ENCODE peak calls at places on chromosomes 1 and 21, in nine cellular contexts. One of them, this sample, is unnamed. For H3K27me3, the result is how much of the 10 kb centered on the place peaks cover.

GRCh38 chr21:26140185-26140584 is 30.4 kb downstream of the APP start:
- DNase-seq in GM23248: peak
- DNase-seq in fibroblast of lung: peak
- DNase-seq in neural progenitor cell: no peak
- DNase-seq in CD4-positive, CD25-positive, alpha-beta regulatory T cell: no peak
- DNase-seq in CD8-positive, alpha-beta T cell: no peak
- DNase-seq in left lung: no peak
- DNase-seq in hepatocyte: peak
- DNase-seq in IMR-90: peak
- DNase-seq in this sample: no peak

GRCh38 chr1:153365696-153366095 is 8.0 kb downstream of the S100A9 start:
- DNase-seq in GM23248: no peak
- DNase-seq in fibroblast of lung: no peak
- DNase-seq in neural progenitor cell: no peak
- DNase-seq in CD4-positive, CD25-positive, alpha-beta regulatory T cell: no peak
- DNase-seq in CD8-positive, alpha-beta T cell: no peak
- DNase-seq in left lung: no peak
- DNase-seq in hepatocyte: no peak
- DNase-seq in IMR-90: no peak
- DNase-seq in this sample: peak

GRCh38 chr21:35395728-35396127 is 346.6 kb upstream of the RUNX1 start:
- DNase-seq in GM23248: peak
- DNase-seq in fibroblast of lung: peak
- DNase-seq in neural progenitor cell: no peak
- DNase-seq in CD4-positive, CD25-positive, alpha-beta regulatory T cell: no peak
- DNase-seq in CD8-positive, alpha-beta T cell: no peak
- DNase-seq in left lung: no peak
- DNase-seq in hepatocyte: no peak
- DNase-seq in IMR-90: peak
- DNase-seq in this sample: no peak

GRCh38 chr21:16589499-16589898 is 859.7 kb downstream of the USP25 start:
- DNase-seq in GM23248: no peak
- DNase-seq in fibroblast of lung: no peak
- DNase-seq in neural progenitor cell: no peak
- DNase-seq in CD4-positive, CD25-positive, alpha-beta regulatory T cell: no peak
- DNase-seq in CD8-positive, alpha-beta T cell: no peak
- DNase-seq in left lung: no peak
- DNase-seq in hepatocyte: no peak
- DNase-seq in IMR-90: no peak
- DNase-seq in this sample: no peak

GRCh38 chr21:25558123-25558522 is 49.2 kb downstream of the MRPL39 start:
- DNase-seq in GM23248: no peak
- DNase-seq in fibroblast of lung: no peak
- DNase-seq in neural progenitor cell: no peak
- DNase-seq in CD4-positive, CD25-positive, alpha-beta regulatory T cell: no peak
- DNase-seq in CD8-positive, alpha-beta T cell: no peak
- DNase-seq in left lung: no peak
- DNase-seq in hepatocyte: no peak
- DNase-seq in IMR-90: no peak
- DNase-seq in this sample: no peak

GRCh38 chr1:159941139-159941866 is 4.1 kb downstream of the IGSF9 start:
- DNase-seq in GM23248: no peak
- DNase-seq in fibroblast of lung: no peak
- DNase-seq in neural progenitor cell: peak
- DNase-seq in CD4-positive, CD25-positive, alpha-beta regulatory T cell: no peak
- DNase-seq in CD8-positive, alpha-beta T cell: no peak
- DNase-seq in left lung: no peak
- DNase-seq in hepatocyte: no peak
- DNase-seq in IMR-90: no peak
- DNase-seq in this sample: peak

GRCh38 chr1:60984066-60984799 is 98.1 kb upstream of the NFIA start:
- DNase-seq in GM23248: peak
- DNase-seq in fibroblast of lung: peak
- DNase-seq in neural progenitor cell: no peak
- DNase-seq in CD4-positive, CD25-positive, alpha-beta regulatory T cell: no peak
- DNase-seq in CD8-positive, alpha-beta T cell: no peak
- DNase-seq in left lung: no peak
- DNase-seq in hepatocyte: no peak
- DNase-seq in IMR-90: peak
- DNase-seq in this sample: no peak

GRCh38 chr1:219847215-219847855 is 81.0 kb downstream of the SLC30A10 start:
- DNase-seq in GM23248: peak
- DNase-seq in fibroblast of lung: no peak
- DNase-seq in neural progenitor cell: no peak
- DNase-seq in CD4-positive, CD25-positive, alpha-beta regulatory T cell: no peak
- DNase-seq in CD8-positive, alpha-beta T cell: no peak
- DNase-seq in left lung: no peak
- DNase-seq in hepatocyte: peak
- DNase-seq in IMR-90: no peak
- DNase-seq in this sample: no peak

GRCh38 chr1:22273686-22274681 is 131.1 kb upstream of the WNT4 start:
- DNase-seq in GM23248: peak
- DNase-seq in fibroblast of lung: peak
- DNase-seq in neural progenitor cell: no peak
- DNase-seq in CD4-positive, CD25-positive, alpha-beta regulatory T cell: no peak
- DNase-seq in CD8-positive, alpha-beta T cell: no peak
- DNase-seq in left lung: no peak
- DNase-seq in hepatocyte: no peak
- DNase-seq in IMR-90: peak
- DNase-seq in this sample: no peak

GRCh38 chr1:56129837-56130236 is 449.5 kb downstream of the PLPP3 start:
- DNase-seq in GM23248: no peak
- DNase-seq in fibroblast of lung: no peak
- DNase-seq in neural progenitor cell: no peak
- DNase-seq in CD4-positive, CD25-positive, alpha-beta regulatory T cell: no peak
- DNase-seq in CD8-positive, alpha-beta T cell: no peak
- DNase-seq in left lung: no peak
- DNase-seq in hepatocyte: no peak
- DNase-seq in IMR-90: no peak
- DNase-seq in this sample: no peak

GRCh38 chr1:157770442-157771043 is 6.4 kb downstream of the FCRL2 start:
- DNase-seq in GM23248: peak
- DNase-seq in fibroblast of lung: no peak
- DNase-seq in neural progenitor cell: peak
- DNase-seq in CD4-positive, CD25-positive, alpha-beta regulatory T cell: no peak
- DNase-seq in CD8-positive, alpha-beta T cell: no peak
- DNase-seq in left lung: no peak
- DNase-seq in hepatocyte: no peak
- DNase-seq in IMR-90: peak
- DNase-seq in this sample: peak

GRCh38 chr1:24596401-24596880 is 40.6 kb downstream of the NCMAP start:
- DNase-seq in GM23248: no peak
- DNase-seq in fibroblast of lung: no peak
- DNase-seq in neural progenitor cell: no peak
- DNase-seq in CD4-positive, CD25-positive, alpha-beta regulatory T cell: no peak
- DNase-seq in CD8-positive, alpha-beta T cell: no peak
- DNase-seq in left lung: no peak
- DNase-seq in hepatocyte: no peak
- DNase-seq in IMR-90: no peak
- DNase-seq in this sample: no peak

GRCh38 chr1:27615346-27616004 is 11.5 kb upstream of the AHDC1 start:
- DNase-seq in GM23248: no peak
- DNase-seq in fibroblast of lung: no peak
- DNase-seq in neural progenitor cell: no peak
- DNase-seq in CD4-positive, CD25-positive, alpha-beta regulatory T cell: no peak
- DNase-seq in CD8-positive, alpha-beta T cell: no peak
- DNase-seq in left lung: peak
- DNase-seq in hepatocyte: no peak
- DNase-seq in IMR-90: no peak
- DNase-seq in this sample: peak

GRCh38 chr21:20811702-20812101 is 186.5 kb upstream of the NCAM2 start:
- DNase-seq in GM23248: no peak
- DNase-seq in fibroblast of lung: no peak
- DNase-seq in neural progenitor cell: no peak
- DNase-seq in CD4-positive, CD25-positive, alpha-beta regulatory T cell: no peak
- DNase-seq in CD8-positive, alpha-beta T cell: no peak
- DNase-seq in left lung: no peak
- DNase-seq in hepatocyte: no peak
- DNase-seq in IMR-90: no peak
- DNase-seq in this sample: no peak

GRCh38 chr1:226100436-226101347 is 38.2 kb downstream of the H3-3A start:
- DNase-seq in GM23248: peak
- DNase-seq in fibroblast of lung: peak
- DNase-seq in neural progenitor cell: peak
- DNase-seq in CD4-positive, CD25-positive, alpha-beta regulatory T cell: peak
- DNase-seq in CD8-positive, alpha-beta T cell: peak
- DNase-seq in left lung: peak
- DNase-seq in hepatocyte: peak
- DNase-seq in IMR-90: peak
- DNase-seq in this sample: peak

GRCh38 chr1:241787691-241788090 is 60.3 kb upstream of the EXO1 start:
- DNase-seq in GM23248: no peak
- DNase-seq in fibroblast of lung: no peak
- DNase-seq in neural progenitor cell: no peak
- DNase-seq in CD4-positive, CD25-positive, alpha-beta regulatory T cell: no peak
- DNase-seq in CD8-positive, alpha-beta T cell: no peak
- DNase-seq in left lung: no peak
- DNase-seq in hepatocyte: no peak
- DNase-seq in IMR-90: no peak
- DNase-seq in this sample: no peak

GRCh38 chr1:200294241-200294640 is 115.6 kb downstream of the ZNF281 start:
- DNase-seq in GM23248: no peak
- DNase-seq in fibroblast of lung: no peak
- DNase-seq in neural progenitor cell: no peak
- DNase-seq in CD4-positive, CD25-positive, alpha-beta regulatory T cell: no peak
- DNase-seq in CD8-positive, alpha-beta T cell: no peak
- DNase-seq in left lung: no peak
- DNase-seq in hepatocyte: no peak
- DNase-seq in IMR-90: no peak
- DNase-seq in this sample: no peak

GRCh38 chr1:220889333-220889732 is 10.1 kb downstream of the HLX start:
- DNase-seq in GM23248: no peak
- DNase-seq in fibroblast of lung: no peak
- DNase-seq in neural progenitor cell: no peak
- DNase-seq in CD4-positive, CD25-positive, alpha-beta regulatory T cell: no peak
- DNase-seq in CD8-positive, alpha-beta T cell: no peak
- DNase-seq in left lung: no peak
- DNase-seq in hepatocyte: no peak
- DNase-seq in IMR-90: no peak
- DNase-seq in this sample: no peak
- H3K27me3 ChIP-seq in GM23248: under half
- H3K27me3 ChIP-seq in fibroblast of lung: under half
- H3K27me3 ChIP-seq in neural progenitor cell: half or more
- H3K27me3 ChIP-seq in CD4-positive, CD25-positive, alpha-beta regulatory T cell: under half
- H3K27me3 ChIP-seq in CD8-positive, alpha-beta T cell: under half
- H3K27me3 ChIP-seq in left lung: under half
- H3K27me3 ChIP-seq in hepatocyte: half or more
- H3K27me3 ChIP-seq in IMR-90: under half
- H3K27me3 ChIP-seq in this sample: half or more

DNA sequence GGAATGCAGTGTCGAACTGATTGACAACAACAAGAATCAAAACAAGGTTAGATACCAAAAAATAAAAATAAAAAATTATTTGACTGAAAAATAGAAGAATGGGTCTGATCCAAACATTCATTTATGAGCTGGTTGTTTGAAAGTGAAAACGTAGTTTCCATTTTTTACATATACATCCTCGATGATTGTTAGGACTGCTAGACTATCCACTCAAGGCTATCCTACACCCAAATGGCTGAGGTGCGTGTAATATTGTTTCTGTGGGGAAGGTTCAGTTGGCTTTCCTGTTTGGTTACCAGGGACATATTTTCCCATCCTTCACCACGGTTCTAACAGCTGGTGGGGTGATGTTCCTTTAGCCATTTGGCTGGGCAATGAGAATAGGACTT is 66.2 kb downstream of the MAP3K7CL start:
- DNase-seq in GM23248: peak
- DNase-seq in fibroblast of lung: no peak
- DNase-seq in neural progenitor cell: no peak
- DNase-seq in CD4-positive, CD25-positive, alpha-beta regulatory T cell: no peak
- DNase-seq in CD8-positive, alpha-beta T cell: no peak
- DNase-seq in left lung: no peak
- DNase-seq in hepatocyte: no peak
- DNase-seq in IMR-90: peak
- DNase-seq in this sample: no peak
- H3K4me3 ChIP-seq in GM23248: peak
- H3K4me3 ChIP-seq in fibroblast of lung: no peak
- H3K4me3 ChIP-seq in neural progenitor cell: no peak
- H3K4me3 ChIP-seq in CD4-positive, CD25-positive, alpha-beta regulatory T cell: peak
- H3K4me3 ChIP-seq in CD8-positive, alpha-beta T cell: no peak
- H3K4me3 ChIP-seq in left lung: no peak
- H3K4me3 ChIP-seq in hepatocyte: no peak
- H3K4me3 ChIP-seq in IMR-90: no peak
- H3K4me3 ChIP-seq in this sample: no peak

DNA sequence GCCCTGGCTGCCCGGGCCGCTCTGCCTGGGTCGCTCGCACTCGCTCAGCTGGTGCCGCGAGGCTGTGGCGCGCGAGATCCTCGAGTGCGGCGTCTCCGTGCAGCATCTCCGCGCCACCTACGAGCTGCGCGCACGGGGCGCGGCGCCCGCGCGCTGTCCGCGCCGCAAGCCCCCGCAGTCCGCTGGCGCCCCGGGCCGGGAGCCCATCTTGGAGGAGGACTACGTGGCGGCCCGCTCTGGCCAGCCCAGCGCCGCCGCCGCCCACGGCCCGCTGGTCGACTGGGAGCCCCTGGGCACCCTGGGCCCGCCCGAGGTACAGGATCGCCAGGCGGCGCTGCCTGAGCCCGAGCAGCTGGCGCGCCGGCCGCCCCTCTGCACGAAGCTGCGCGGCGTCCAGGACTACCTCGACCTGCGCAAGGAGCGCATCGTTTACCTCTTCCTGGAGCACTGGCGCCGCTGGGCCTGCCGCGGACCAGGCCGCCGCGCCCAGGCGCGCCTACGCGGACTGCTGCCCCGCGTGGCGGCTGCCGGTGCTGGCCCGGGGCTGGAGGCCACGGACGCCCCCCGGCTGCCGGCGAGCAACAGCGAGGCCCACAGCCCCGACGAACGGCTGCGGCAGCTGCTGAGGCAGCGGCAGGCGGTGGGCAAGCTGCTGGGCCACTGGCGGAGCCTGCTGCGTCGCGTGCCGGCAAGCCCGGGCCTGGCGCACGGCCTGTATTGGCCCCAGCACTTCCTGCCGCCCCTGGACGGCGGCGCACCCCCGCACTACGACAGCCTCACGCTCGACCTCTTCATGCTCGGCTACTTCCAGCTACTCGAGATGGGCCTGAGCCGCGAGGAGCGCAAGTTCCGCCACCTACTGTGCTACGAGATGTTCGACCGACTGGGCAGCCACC is 10.9 kb downstream of the TNFRSF25 start:
- DNase-seq in GM23248: peak
- DNase-seq in fibroblast of lung: peak
- DNase-seq in neural progenitor cell: peak
- DNase-seq in CD4-positive, CD25-positive, alpha-beta regulatory T cell: peak
- DNase-seq in CD8-positive, alpha-beta T cell: peak
- DNase-seq in left lung: peak
- DNase-seq in hepatocyte: no peak
- DNase-seq in IMR-90: no peak
- DNase-seq in this sample: peak
- H3K27me3 ChIP-seq in GM23248: half or more
- H3K27me3 ChIP-seq in fibroblast of lung: under half
- H3K27me3 ChIP-seq in neural progenitor cell: under half
- H3K27me3 ChIP-seq in CD4-positive, CD25-positive, alpha-beta regulatory T cell: under half
- H3K27me3 ChIP-seq in CD8-positive, alpha-beta T cell: under half
- H3K27me3 ChIP-seq in left lung: under half
- H3K27me3 ChIP-seq in hepatocyte: under half
- H3K27me3 ChIP-seq in IMR-90: half or more
- H3K27me3 ChIP-seq in this sample: under half

DNA sequence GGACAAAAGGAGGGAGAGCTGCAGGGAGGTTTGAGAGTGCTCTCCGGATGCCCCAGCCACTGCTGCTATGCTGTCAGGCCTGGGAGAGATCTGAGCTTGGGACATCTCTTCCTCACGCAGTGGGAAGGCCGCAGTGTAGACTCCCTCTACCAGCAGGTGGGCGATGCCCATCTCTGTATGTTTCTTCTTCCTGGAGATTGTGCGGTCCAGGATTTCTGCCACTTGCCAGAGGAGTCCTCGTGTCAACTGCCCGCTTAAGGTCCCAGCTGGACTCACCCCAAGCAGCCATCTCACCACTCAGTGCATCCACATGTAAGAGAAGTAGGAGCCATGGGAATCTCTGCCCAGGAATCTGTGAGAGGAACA is 10.9 kb downstream of the CPLANE2 start:
- DNase-seq in GM23248: no peak
- DNase-seq in fibroblast of lung: no peak
- DNase-seq in neural progenitor cell: no peak
- DNase-seq in CD4-positive, CD25-positive, alpha-beta regulatory T cell: no peak
- DNase-seq in CD8-positive, alpha-beta T cell: no peak
- DNase-seq in left lung: no peak
- DNase-seq in hepatocyte: no peak
- DNase-seq in IMR-90: no peak
- DNase-seq in this sample: peak
- H3K4me3 ChIP-seq in GM23248: no peak
- H3K4me3 ChIP-seq in fibroblast of lung: no peak
- H3K4me3 ChIP-seq in neural progenitor cell: peak
- H3K4me3 ChIP-seq in CD4-positive, CD25-positive, alpha-beta regulatory T cell: no peak
- H3K4me3 ChIP-seq in CD8-positive, alpha-beta T cell: no peak
- H3K4me3 ChIP-seq in left lung: no peak
- H3K4me3 ChIP-seq in hepatocyte: no peak
- H3K4me3 ChIP-seq in IMR-90: no peak
- H3K4me3 ChIP-seq in this sample: peak